ENCODE peak calls at places on chromosomes 1 and 21, in eight cellular contexts. E, S, K, M, A, L, R and N are unnamed samples.

GRCh38 chr1:119226880-119227279 is 86.4 kb upstream of the WARS2 start:
- DNase-seq in E (no peak), S (no peak), K (no peak), M (no peak), A (no peak), L (no peak), R (no peak), N (no peak)

GRCh38 chr1:40808909-40809308 is 25.3 kb downstream of the KCNQ4 start:
- DNase-seq in E (no peak), S (no peak), K (no peak), M (no peak), A (no peak), L (no peak), R (no peak), N (no peak)

GRCh38 chr1:201903135-201903534 is 14.4 kb downstream of the SHISA4 start:
- DNase-seq in E (no peak), S (no peak), K (peak), M (no peak), A (no peak), L (no peak), R (no peak), N (no peak)

GRCh38 chr1:109789771-109790170 is 26.0 kb upstream of the EPS8L3 start:
- DNase-seq in E (peak), S (no peak), K (no peak), M (no peak), A (no peak), L (no peak), R (peak), N (no peak)

GRCh38 chr1:51313961-51314777 is 16.2 kb downstream of the TTC39A start:
- DNase-seq in E (no peak), S (no peak), K (peak), M (no peak), A (no peak), L (no peak), R (no peak), N (peak)

GRCh38 chr1:224433041-224433670 is 1.4 kb downstream of the WDR26 start:
- DNase-seq in E (no peak), S (no peak), K (no peak), M (peak), A (peak), L (no peak), R (peak), N (no peak)

GRCh38 chr1:98921817-98922216 is 82.8 kb downstream of the PLPPR5 start:
- DNase-seq in E (no peak), S (no peak), K (no peak), M (no peak), A (no peak), L (no peak), R (no peak), N (no peak)

GRCh38 chr1:30920827-30921226 is 12.3 kb upstream of the SDC3 start:
- DNase-seq in E (no peak), S (no peak), K (peak), M (no peak), A (no peak), L (peak), R (no peak), N (no peak)

GRCh38 chr1:226217273-226217672 is 6.2 kb upstream of the MIXL1 start:
- DNase-seq in E (no peak), S (no peak), K (no peak), M (no peak), A (peak), L (no peak), R (no peak), N (no peak)

GRCh38 chr1:68269637-68270430 is 37.5 kb upstream of the WLS start:
- DNase-seq in E (no peak), S (no peak), K (peak), M (no peak), A (no peak), L (no peak), R (no peak), N (peak)

GRCh38 chr21:43325968-43326367 is 101.0 kb downstream of the SIK1 start:
- DNase-seq in E (no peak), S (no peak), K (no peak), M (no peak), A (no peak), L (no peak), R (no peak), N (no peak)

GRCh38 chr1:232509570-232509969 is 120.4 kb downstream of the SIPA1L2 start:
- DNase-seq in E (no peak), S (no peak), K (no peak), M (no peak), A (peak), L (no peak), R (no peak), N (no peak)

GRCh38 chr1:53579221-53580008 is 120.2 kb downstream of the DMRTB1 start:
- DNase-seq in E (peak), S (no peak), K (no peak), M (no peak), A (no peak), L (no peak), R (no peak), N (no peak)

GRCh38 chr1:220797553-220797952 is 10.8 kb downstream of the MTARC1 start:
- DNase-seq in E (no peak), S (no peak), K (no peak), M (no peak), A (peak), L (no peak), R (no peak), N (no peak)

GRCh38 chr1:7616953-7617352 is 154.1 kb upstream of the VAMP3 start:
- DNase-seq in E (no peak), S (no peak), K (no peak), M (no peak), A (peak), L (no peak), R (peak), N (no peak)

GRCh38 chr1:229204863-229205777 is 65.8 kb upstream of the RAB4A start:
- DNase-seq in E (no peak), S (no peak), K (peak), M (no peak), A (peak), L (peak), R (no peak), N (no peak)

GRCh38 chr1:59738152-59738551 is 76.6 kb upstream of the HOOK1 start:
- DNase-seq in E (no peak), S (no peak), K (peak), M (no peak), A (no peak), L (peak), R (no peak), N (no peak)

GRCh38 chr21:27480841-27481261 is 514.0 kb upstream of the ADAMTS5 start:
- DNase-seq in E (no peak), S (no peak), K (peak), M (no peak), A (no peak), L (peak), R (no peak), N (peak)

GRCh38 chr1:231808990-231809389 is 182.4 kb downstream of the DISC1 start:
- DNase-seq in E (no peak), S (peak), K (peak), M (no peak), A (no peak), L (no peak), R (no peak), N (no peak)

GRCh38 chr1:26274801-26275425 is 5.0 kb upstream of the SH3BGRL3 start:
- DNase-seq in E (no peak), S (no peak), K (no peak), M (no peak), A (no peak), L (no peak), R (no peak), N (no peak)

GRCh38 chr21:25103500-25104207 is 503.6 kb downstream of the MRPL39 start:
- DNase-seq in E (no peak), S (no peak), K (no peak), M (no peak), A (no peak), L (no peak), R (no peak), N (no peak)

GRCh38 chr1:103953386-103953785 is 203.7 kb downstream of the AMY1C start:
- DNase-seq in E (no peak), S (no peak), K (no peak), M (no peak), A (no peak), L (no peak), R (no peak), N (no peak)

GRCh38 chr1:151047591-151047924 is at the start of gene C1orf56:
- DNase-seq in E (peak), S (peak), K (peak), M (peak), A (peak), L (no peak), R (peak), N (no peak)

GRCh38 chr1:199113265-199113869 is 474.5 kb downstream of the PTPRC start:
- DNase-seq in E (no peak), S (no peak), K (peak), M (peak), A (peak), L (peak), R (peak), N (no peak)

GRCh38 chr1:55987491-55988255 is 591.7 kb downstream of the PLPP3 start:
- DNase-seq in E (no peak), S (no peak), K (no peak), M (no peak), A (no peak), L (no peak), R (no peak), N (no peak)

GRCh38 chr1:95196017-95196416 is 38.0 kb upstream of the RWDD3 start:
- DNase-seq in E (no peak), S (no peak), K (no peak), M (no peak), A (no peak), L (no peak), R (no peak), N (no peak)

GRCh38 chr1:113940365-113941244 is 11.5 kb downstream of the HIPK1 start:
- DNase-seq in E (no peak), S (no peak), K (no peak), M (no peak), A (no peak), L (no peak), R (no peak), N (no peak)

GRCh38 chr1:71087060-71087459 is 6.2 kb upstream of the ZRANB2 start:
- DNase-seq in E (no peak), S (no peak), K (no peak), M (no peak), A (no peak), L (no peak), R (no peak), N (no peak)

GRCh38 chr21:44637018-44637850 is at the start of gene KRTAP10-10:
- DNase-seq in E (no peak), S (no peak), K (no peak), M (no peak), A (no peak), L (no peak), R (no peak), N (no peak)

GRCh38 chr1:202656057-202656456 is 54.2 kb downstream of the SYT2 start:
- DNase-seq in E (no peak), S (no peak), K (no peak), M (peak), A (peak), L (no peak), R (no peak), N (no peak)

GRCh38 chr1:222250376-222250775 is 297.5 kb downstream of the HHIPL2 start:
- DNase-seq in E (no peak), S (no peak), K (no peak), M (no peak), A (no peak), L (peak), R (no peak), N (no peak)

GRCh38 chr21:44756416-44757185 is 45.0 kb downstream of the UBE2G2 start:
- DNase-seq in E (no peak), S (no peak), K (peak), M (no peak), A (no peak), L (no peak), R (no peak), N (no peak)

GRCh38 chr1:240644732-240645131 is 32.8 kb upstream of the GREM2 start:
- DNase-seq in E (no peak), S (no peak), K (no peak), M (no peak), A (no peak), L (no peak), R (no peak), N (no peak)

GRCh38 chr1:59178339-59178744 is 118.6 kb upstream of the FGGY start:
- DNase-seq in E (no peak), S (peak), K (peak), M (no peak), A (no peak), L (no peak), R (peak), N (no peak)

GRCh38 chr1:215507119-215507518 is 60.0 kb upstream of the KCTD3 start:
- DNase-seq in E (no peak), S (no peak), K (no peak), M (no peak), A (no peak), L (no peak), R (no peak), N (no peak)

GRCh38 chr1:220113136-220113695 is 19.3 kb downstream of the IARS2 start:
- DNase-seq in E (no peak), S (no peak), K (peak), M (no peak), A (peak), L (no peak), R (no peak), N (no peak)

GRCh38 chr1:165114022-165114888 is 242.3 kb downstream of the LMX1A start:
- DNase-seq in E (no peak), S (no peak), K (peak), M (peak), A (peak), L (no peak), R (no peak), N (no peak)

GRCh38 chr1:26090893-26091292 is 20.7 kb upstream of the PDIK1L start:
- DNase-seq in E (no peak), S (no peak), K (no peak), M (no peak), A (no peak), L (no peak), R (no peak), N (no peak)

GRCh38 chr21:45224189-45224938 is 63.3 kb downstream of the POFUT2 start:
- DNase-seq in E (no peak), S (no peak), K (no peak), M (no peak), A (no peak), L (no peak), R (no peak), N (no peak)

GRCh38 chr1:91513160-91513559 is 12.5 kb downstream of the CDC7 start:
- DNase-seq in E (no peak), S (no peak), K (no peak), M (no peak), A (peak), L (no peak), R (no peak), N (no peak)
- TF ChIP-seq CTCF in E (peak), S (peak), K (no peak), M (peak), A (peak), L (peak), R (peak), N (peak)

GRCh38 chr1:235599536-235599935 is 50.0 kb downstream of the GNG4 start:
- DNase-seq in E (no peak), S (no peak), K (no peak), M (no peak), A (no peak), L (no peak), R (no peak), N (no peak)

GRCh38 chr1:235601087-235601486 is 48.5 kb downstream of the GNG4 start:
- DNase-seq in E (no peak), S (no peak), K (no peak), M (no peak), A (peak), L (no peak), R (no peak), N (no peak)

GRCh38 chr1:235595079-235595478 is 54.5 kb downstream of the GNG4 start:
- DNase-seq in E (no peak), S (no peak), K (no peak), M (no peak), A (no peak), L (no peak), R (no peak), N (no peak)

GRCh38 chr1:235597867-235598553 is 51.6 kb downstream of the GNG4 start:
- DNase-seq in E (no peak), S (no peak), K (peak), M (no peak), A (peak), L (no peak), R (no peak), N (no peak)
- TF ChIP-seq CTCF in E (peak), S (no peak), K (peak), M (peak), A (peak), L (peak), R (no peak), N (peak)

GRCh38 chr1:216832192-216832591 is 109.0 kb upstream of the ESRRG start:
- DNase-seq in E (no peak), S (no peak), K (no peak), M (no peak), A (no peak), L (no peak), R (no peak), N (no peak)

GRCh38 chr1:216830402-216830801 is 107.2 kb upstream of the ESRRG start:
- DNase-seq in E (no peak), S (no peak), K (no peak), M (no peak), A (no peak), L (no peak), R (no peak), N (no peak)

GRCh38 chr1:216826629-216827028 is 103.4 kb upstream of the ESRRG start:
- DNase-seq in E (no peak), S (no peak), K (no peak), M (no peak), A (no peak), L (no peak), R (no peak), N (no peak)

GRCh38 chr1:216833516-216833915 is 110.3 kb upstream of the ESRRG start:
- DNase-seq in E (no peak), S (no peak), K (no peak), M (no peak), A (no peak), L (no peak), R (no peak), N (no peak)

DNA sequence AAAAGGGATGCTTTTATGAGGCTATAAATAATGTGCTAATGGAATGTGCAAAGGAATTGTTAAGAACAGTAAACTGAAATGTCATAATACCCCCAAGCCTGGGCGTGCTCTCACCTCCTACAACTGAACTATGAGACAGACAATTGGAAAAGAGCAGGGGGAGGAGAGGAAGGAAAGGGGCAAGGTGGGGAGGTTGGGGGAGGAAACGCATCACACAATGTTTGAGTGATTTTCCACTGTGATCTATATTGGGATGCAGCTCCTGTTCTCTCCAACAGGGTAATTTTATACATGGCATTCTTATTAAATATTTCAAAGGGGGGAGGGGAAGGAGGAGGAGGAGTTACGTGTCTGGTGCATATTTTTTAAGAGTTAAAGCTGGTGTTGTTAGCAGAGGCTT is 107.6 kb upstream of the ESRRG start:
- DNase-seq in E (no peak), S (no peak), K (no peak), M (no peak), A (no peak), L (no peak), R (no peak), N (no peak)
- TF ChIP-seq CTCF in E (no peak), S (no peak), K (no peak), M (no peak), A (no peak), L (no peak), R (no peak), N (no peak)

GRCh38 chr1:156001682-156002171 is 19.0 kb downstream of the SSR2 start:
- DNase-seq in E (no peak), S (no peak), K (no peak), M (no peak), A (no peak), L (no peak), R (no peak), N (peak)
- TF ChIP-seq CTCF in E (no peak), S (no peak), K (no peak), M (no peak), A (no peak), L (no peak), R (no peak), N (peak)

GRCh38 chr1:193033610-193034009 is 25.6 kb downstream of the UCHL5 start:
- DNase-seq in E (no peak), S (no peak), K (no peak), M (no peak), A (no peak), L (no peak), R (no peak), N (no peak)

GRCh38 chr1:193036337-193037047 is 22.7 kb downstream of the UCHL5 start:
- DNase-seq in E (no peak), S (no peak), K (no peak), M (no peak), A (no peak), L (no peak), R (no peak), N (no peak)

DNA sequence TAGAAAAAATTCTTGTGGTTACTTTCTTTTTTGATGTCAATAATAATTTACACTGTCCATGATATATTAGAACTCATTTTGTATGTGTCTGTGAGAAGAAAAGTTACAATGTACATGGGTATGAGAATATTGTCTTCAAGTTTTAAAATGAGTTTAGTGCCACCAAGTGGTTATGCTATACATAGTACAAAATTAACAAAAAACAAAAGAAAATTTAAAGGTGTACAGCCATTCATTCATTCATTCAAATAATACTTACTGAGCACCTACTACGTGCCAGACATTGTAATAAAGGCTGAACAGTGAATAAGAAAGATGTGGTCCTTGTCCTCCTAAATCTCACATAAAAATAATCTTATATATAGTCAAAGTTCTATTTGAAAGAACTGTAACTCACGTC is 27.7 kb downstream of the UCHL5 start:
- DNase-seq in E (no peak), S (no peak), K (no peak), M (no peak), A (no peak), L (no peak), R (no peak), N (no peak)
- TF ChIP-seq CTCF in E (no peak), S (no peak), K (peak), M (peak), A (peak), L (peak), R (no peak), N (no peak)

GRCh38 chr1:28642056-28642846 is 616 bp downstream of the TAF12 start:
- DNase-seq in E (no peak), S (no peak), K (peak), M (peak), A (peak), L (no peak), R (no peak), N (no peak)

GRCh38 chr1:28646040-28646439 is 2.4 kb upstream of the RNU11 start:
- DNase-seq in E (no peak), S (no peak), K (peak), M (no peak), A (no peak), L (peak), R (no peak), N (no peak)

GRCh38 chr1:28642847-28643635 is at the start of gene TAF12:
- DNase-seq in E (peak), S (peak), K (peak), M (peak), A (peak), L (peak), R (peak), N (peak)

GRCh38 chr1:28640766-28641165 is 2.1 kb downstream of the TAF12 start:
- DNase-seq in E (no peak), S (no peak), K (no peak), M (no peak), A (peak), L (no peak), R (no peak), N (no peak)
- TF ChIP-seq CTCF in E (no peak), S (no peak), K (peak), M (peak), A (peak), L (peak), R (no peak), N (peak)

DNA sequence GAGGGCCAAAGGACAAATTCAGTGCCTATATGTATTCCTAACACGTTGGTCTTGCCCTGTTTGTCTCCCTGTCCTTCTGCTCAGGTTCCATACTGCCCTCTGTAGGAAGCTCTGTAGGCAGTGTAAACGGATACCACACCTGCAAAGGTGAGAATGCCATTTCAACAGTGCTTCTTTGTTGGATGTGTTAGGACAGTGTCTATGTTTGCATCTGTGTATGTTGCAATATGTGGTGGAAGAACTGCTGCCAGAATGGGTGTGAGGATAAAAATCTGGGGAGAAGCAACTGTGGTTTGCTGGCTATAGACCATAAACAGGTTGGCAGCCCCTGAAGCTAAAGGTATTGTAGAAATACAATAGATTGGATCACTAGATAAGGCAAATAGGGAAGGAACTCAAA is 113.1 kb upstream of the BMP8A start:
- DNase-seq in E (no peak), S (no peak), K (no peak), M (no peak), A (peak), L (no peak), R (no peak), N (no peak)
- TF ChIP-seq CTCF in E (peak), S (no peak), K (peak), M (peak), A (peak), L (peak), R (no peak), N (peak)

GRCh38 chr1:86082183-86082582 is 74.4 kb downstream of the COL24A1 start:
- DNase-seq in E (no peak), S (no peak), K (no peak), M (no peak), A (no peak), L (no peak), R (no peak), N (no peak)
- TF ChIP-seq CTCF in E (no peak), S (no peak), K (peak), M (peak), A (peak), L (no peak), R (no peak), N (peak)